ENCODE peak calls at places on chromosomes 3 and 15, in seven cellular contexts. N is IMR-90, H is mesenchymal stem cell, F is H9, O is trophoblast cell, S is H1, Q is mesendoderm. V is an unnamed sample.

GRCh38 chr3:146093928-146094327 is 67.1 kb downstream of the PLOD2 start:
- DNase-seq in Q (no peak), O (peak; percentile 58), F (no peak), N (peak; percentile 18), H (no peak), S (no peak), V (no peak)

GRCh38 chr15:85340852-85341251 is 39.6 kb upstream of the AKAP13 start:
- DNase-seq in F (no peak), N (no peak), H (no peak), Q (no peak), O (no peak), S (no peak), V (no peak)

GRCh38 chr15:80160570-80161156 is 7.9 kb downstream of the FAH start:
- DNase-seq in H (peak; percentile 96), S (no peak), F (no peak), O (peak; percentile 71), Q (peak; percentile 71), N (peak; percentile 96), V (no peak)

GRCh38 chr15:62665449-62665848 is 377.1 kb upstream of the TPM1 start:
- DNase-seq in S (no peak), O (no peak), N (peak; percentile 32), F (no peak), H (peak; percentile 67), Q (peak; percentile 36), V (no peak)

GRCh38 chr15:27989838-27990237 is 109.3 kb downstream of the OCA2 start:
- DNase-seq in S (no peak), F (no peak), N (no peak), O (no peak), Q (no peak), H (no peak), V (no peak)

GRCh38 chr15:99823346-99823745 is 90.1 kb upstream of the LYSMD4 start:
- DNase-seq in Q (no peak), F (no peak), N (no peak), O (no peak), H (no peak), S (no peak), V (no peak)

GRCh38 chr3:134801204-134801958 is 6.3 kb downstream of the EPHB1 start:
- DNase-seq in N (no peak), F (no peak), S (no peak), Q (no peak), O (no peak), H (no peak), V (no peak)

GRCh38 chr15:53193149-53193548 is 403.0 kb upstream of the ONECUT1 start:
- DNase-seq in O (peak; percentile 49), Q (peak; percentile 30), N (no peak), F (no peak), H (no peak), S (no peak), V (peak; percentile 48)

GRCh38 chr15:58438956-58439355 is 7.2 kb downstream of the LIPC start:
- DNase-seq in F (peak; percentile 44), S (no peak), O (peak; percentile 69), H (peak; percentile 58), N (peak; percentile 46), Q (peak; percentile 66), V (peak; percentile 12)

GRCh38 chr3:11803977-11804903 is 42.4 kb downstream of the TAMM41 start:
- DNase-seq in Q (peak; percentile 76), H (peak; percentile 68), F (peak; percentile 41), S (no peak), N (peak; percentile 55), O (peak; percentile 76), V (peak; percentile 21)

GRCh38 chr3:108602249-108602934 is 12.9 kb downstream of the DZIP3 start:
- DNase-seq in S (no peak), N (no peak), H (no peak), O (no peak), F (no peak), Q (peak; percentile 80), V (no peak)

GRCh38 chr3:142056656-142057330 is 92.6 kb downstream of the TFDP2 start:
- DNase-seq in O (peak; percentile 93), F (no peak), N (no peak), Q (no peak), H (no peak), S (no peak), V (no peak)

GRCh38 chr15:69608661-69609060 is 156.0 kb downstream of the RPLP1 start:
- DNase-seq in F (no peak), N (no peak), Q (no peak), H (no peak), O (peak; percentile 94), S (no peak), V (no peak)

GRCh38 chr15:88705769-88706165 is 67.0 kb downstream of the ISG20 start:
- DNase-seq in H (no peak), Q (no peak), O (no peak), F (no peak), N (no peak), S (no peak), V (no peak)

GRCh38 chr3:122857019-122857418 is 62.1 kb downstream of the SLC49A4 start:
- DNase-seq in N (peak; percentile 62), S (no peak), Q (no peak), H (peak; percentile 40), F (no peak), O (peak; percentile 85), V (no peak)

GRCh38 chr3:184143327-184143726 is 8.2 kb downstream of the EIF2B5 start:
- DNase-seq in O (no peak), Q (no peak), H (no peak), F (no peak), N (no peak), S (no peak), V (no peak)

GRCh38 chr15:85831415-85832113 is 36.8 kb upstream of the KLHL25 start:
- DNase-seq in F (peak; percentile 67), H (peak; percentile 56), Q (peak; percentile 73), N (peak; percentile 48), S (no peak), O (peak; percentile 55), V (peak; percentile 49)

GRCh38 chr3:128427175-128427857 is 39.4 kb downstream of the DNAJB8 start:
- DNase-seq in O (no peak), H (no peak), Q (no peak), S (no peak), F (no peak), N (no peak), V (no peak)

GRCh38 chr3:29949131-29949530 is 657.3 kb upstream of the TGFBR2 start:
- DNase-seq in N (peak; percentile 35), F (no peak), H (peak; percentile 35), S (no peak), O (no peak), Q (no peak), V (no peak)

GRCh38 chr3:187361835-187362234 is 6.3 kb upstream of the RTP4 start:
- DNase-seq in H (no peak), O (no peak), S (no peak), Q (peak; percentile 78), F (no peak), N (no peak), V (no peak)

GRCh38 chr3:56851966-56852884 is 50.5 kb upstream of the ARHGEF3 start:
- DNase-seq in Q (no peak), N (no peak), S (no peak), H (peak; percentile 28), F (no peak), O (peak; percentile 86), V (no peak)

GRCh38 chr3:22474706-22475470 is 723.9 kb upstream of the ZNF385D start:
- DNase-seq in O (peak; percentile 3), N (no peak), S (no peak), Q (no peak), H (peak; percentile 23), F (no peak), V (no peak)

GRCh38 chr3:55654123-55654787 is 167.1 kb upstream of the WNT5A start:
- DNase-seq in N (no peak), Q (no peak), H (no peak), F (no peak), S (no peak), O (no peak), V (no peak)

GRCh38 chr3:112651076-112651475 is 10.1 kb upstream of the CCDC80 start:
- DNase-seq in N (no peak), O (no peak), F (no peak), H (no peak), S (no peak), Q (no peak), V (no peak)

GRCh38 chr3:112647122-112647521 is 6.2 kb upstream of the CCDC80 start:
- DNase-seq in H (peak; percentile 81), Q (peak; percentile 98), F (peak; percentile 43), O (peak; percentile 98), N (peak; percentile 85), S (no peak), V (no peak)

GRCh38 chr3:112650472-112650871 is 9.5 kb upstream of the CCDC80 start:
- DNase-seq in H (no peak), S (no peak), Q (no peak), F (no peak), O (no peak), N (peak; percentile 62), V (no peak)

GRCh38 chr3:112651516-112651915 is 10.6 kb upstream of the CCDC80 start:
- DNase-seq in S (no peak), Q (no peak), H (no peak), O (peak; percentile 93), F (no peak), N (peak; percentile 55), V (no peak)

DNA sequence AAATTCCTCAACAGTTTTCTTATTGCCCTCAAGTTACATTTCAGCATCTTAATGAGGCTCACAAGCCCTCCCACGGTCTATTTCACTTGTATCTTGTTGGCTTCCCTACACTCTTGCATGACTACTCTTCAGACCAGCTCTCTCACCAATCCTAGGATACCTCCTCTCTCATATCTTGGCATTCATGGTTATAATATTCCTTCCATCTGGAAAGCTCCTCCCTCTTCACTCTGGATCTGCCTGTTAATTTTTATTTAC is 8.5 kb upstream of the CCDC80 start:
- DNase-seq in F (no peak), H (no peak), N (peak; percentile 83), S (no peak), Q (no peak), O (peak; percentile 52), V (no peak)
- H3K4me1 ChIP-seq in F (peaks cover 4% of the 10 kb centered on the region), H (peaks cover 17% of the 10 kb centered on the region), N (peaks cover 23% of the 10 kb centered on the region), S (peaks cover 9% of the 10 kb centered on the region), Q (peaks cover 10% of the 10 kb centered on the region), O (peaks cover 19% of the 10 kb centered on the region), V (peaks cover 9% of the 10 kb centered on the region)

DNA sequence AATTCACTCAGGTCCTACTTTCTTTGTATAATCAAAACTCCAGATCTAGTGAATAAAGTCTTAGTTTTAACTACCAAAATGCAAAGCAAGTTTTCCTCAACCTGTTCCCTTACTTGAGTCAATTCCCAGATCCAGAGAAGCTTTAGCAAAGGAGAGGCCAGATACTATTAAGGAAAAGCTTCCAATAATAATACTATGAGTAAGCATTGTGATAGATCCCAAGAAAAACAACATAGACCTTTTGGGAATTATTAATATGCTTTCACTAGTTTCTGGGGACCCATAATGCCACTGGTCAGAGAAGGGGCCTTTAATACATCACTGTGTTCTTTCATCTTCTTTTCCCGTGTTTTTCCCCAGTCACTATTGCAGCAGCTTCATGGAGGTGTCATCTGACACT is 339.9 kb upstream of the CDIN1 start:
- DNase-seq in Q (no peak), O (no peak), S (no peak), F (no peak), N (no peak), H (no peak), V (no peak)
- H3K23ac ChIP-seq in Q (no peak overlapping the region), O (no peak overlapping the region), S (no peak overlapping the region), F (no peak overlapping the region), N (no peak overlapping the region), H (no peak overlapping the region), V (no peak overlapping the region)

GRCh38 chr3:45464336-45464809 is 76.0 kb downstream of the LARS2 start:
- DNase-seq in S (no peak), N (peak; percentile 18), H (peak; percentile 47), F (peak; percentile 64), Q (peak; percentile 83), O (no peak), V (peak; percentile 82)
- H3K4me2 ChIP-seq in S (peak overlapping the region; percentile 60), N (no peak overlapping the region), H (no peak overlapping the region), F (peak overlapping the region; percentile 4), Q (no peak overlapping the region), O (no peak overlapping the region), V (peak overlapping the region; percentile 34)

GRCh38 chr3:46538803-46539442 is 27.2 kb downstream of the LRRC2 start:
- DNase-seq in H (peak; percentile 53), O (no peak), Q (peak; percentile 65), F (no peak), N (peak; percentile 83), S (no peak), V (no peak)
- H3K4me1 ChIP-seq in H (peaks cover 16% of the 10 kb centered on the region), O (no peaks in the 10 kb centered on the region), Q (peaks cover 2% of the 10 kb centered on the region), F (peaks cover 4% of the 10 kb centered on the region), N (peaks cover 24% of the 10 kb centered on the region), S (peaks cover 5% of the 10 kb centered on the region), V (no peaks in the 10 kb centered on the region)

V was measured in neuronal stem cell.